ENCODE peak calls at places on chromosomes 12 and 14, in five cellular contexts. Q, A, R, P and Z are unnamed samples.

GRCh38 chr14:63486729-63487128 is 56.4 kb downstream of the PPP2R5E start:
- DNase-seq in Q (no peak), A (no peak), R (no peak), P (no peak), Z (no peak)

GRCh38 chr14:93019367-93019843 is 96.3 kb downstream of the ITPK1 start:
- DNase-seq in Q (peak; percentile 65), A (no peak), R (no peak), P (peak; percentile 42), Z (no peak)

GRCh38 chr14:73610692-73611091 is 1.6 kb upstream of the ACOT6 start:
- DNase-seq in Q (no peak), A (no peak), R (peak; percentile 28), P (no peak), Z (peak; percentile 65)

GRCh38 chr12:112798019-112798760 is 6.6 kb downstream of the RPH3A start:
- DNase-seq in Q (no peak), A (no peak), R (no peak), P (no peak), Z (no peak)

GRCh38 chr12:65566776-65567175 is 257.5 kb upstream of the HMGA2 start:
- DNase-seq in Q (no peak), A (no peak), R (no peak), P (no peak), Z (no peak)

GRCh38 chr12:40634431-40635131 is 57.7 kb upstream of the CNTN1 start:
- DNase-seq in Q (no peak), A (peak; percentile 16), R (no peak), P (no peak), Z (no peak)

GRCh38 chr14:103382375-103382774 is 2.8 kb upstream of the MARK3 start:
- DNase-seq in Q (no peak), A (peak; percentile 92), R (no peak), P (no peak), Z (peak; percentile 93)

GRCh38 chr12:42987216-42987631 is 397.7 kb upstream of the PRICKLE1 start:
- DNase-seq in Q (no peak), A (no peak), R (no peak), P (peak; percentile 6), Z (no peak)

GRCh38 chr14:49950275-49951250 is 57.7 kb downstream of the ARF6 start:
- DNase-seq in Q (no peak), A (peak; percentile 98), R (no peak), P (peak; percentile 79), Z (no peak)

GRCh38 chr12:55930771-55931316 is at the start of gene DGKA:
- DNase-seq in Q (peak; percentile 24), A (peak; percentile 83), R (peak; percentile 52), P (peak; percentile 45), Z (peak; percentile 84)

GRCh38 chr14:96261053-96261452 is 5.0 kb downstream of the BDKRB1 start:
- DNase-seq in Q (no peak), A (no peak), R (no peak), P (peak; percentile 67), Z (no peak)

GRCh38 chr12:26736563-26737486 is 96.2 kb downstream of the ITPR2 start:
- DNase-seq in Q (no peak), A (peak; percentile 65), R (no peak), P (peak; percentile 40), Z (no peak)

GRCh38 chr12:108638141-108638823 is 4.6 kb upstream of the SELPLG start:
- DNase-seq in Q (no peak), A (no peak), R (peak; percentile 91), P (no peak), Z (no peak)

GRCh38 chr12:16914853-16915252 is 308.9 kb upstream of the LMO3 start:
- DNase-seq in Q (no peak), A (no peak), R (no peak), P (no peak), Z (no peak)

GRCh38 chr14:75240781-75241180 is 37.8 kb upstream of the FOS start:
- DNase-seq in Q (no peak), A (no peak), R (no peak), P (no peak), Z (no peak)

GRCh38 chr12:58148405-58148804 is 207.0 kb downstream of the ATP23 start:
- DNase-seq in Q (no peak), A (peak; percentile 84), R (no peak), P (no peak), Z (peak; percentile 67)

GRCh38 chr12:126663304-126664094 is 1598.3 kb downstream of the AACS start:
- DNase-seq in Q (no peak), A (peak; percentile 3), R (peak; percentile 75), P (peak; percentile 11), Z (peak; percentile 30)

GRCh38 chr12:3962661-3963483 is 89.7 kb upstream of the PARP11 start:
- DNase-seq in Q (no peak), A (no peak), R (no peak), P (peak; percentile 17), Z (peak; percentile 33)

GRCh38 chr14:65179918-65180724 is 77.8 kb upstream of the MAX start:
- DNase-seq in Q (peak; percentile 43), A (peak; percentile 98), R (no peak), P (peak; percentile 81), Z (no peak)

GRCh38 chr12:116962197-116962596 is 51.4 kb downstream of the FBXW8 start:
- DNase-seq in Q (no peak), A (no peak), R (peak; percentile 28), P (no peak), Z (no peak)

GRCh38 chr14:52575858-52576257 is 23.2 kb downstream of the GPR137C start:
- DNase-seq in Q (no peak), A (no peak), R (no peak), P (no peak), Z (no peak)

GRCh38 chr14:56334458-56334857 is 216.2 kb downstream of the PELI2 start:
- DNase-seq in Q (no peak), A (no peak), R (no peak), P (no peak), Z (no peak)

GRCh38 chr12:34298176-34298970 is 276.1 kb downstream of the ALG10 start:
- DNase-seq in Q (no peak), A (no peak), R (no peak), P (no peak), Z (no peak)

GRCh38 chr12:34296143-34297041 is 274.1 kb downstream of the ALG10 start:
- DNase-seq in Q (no peak), A (no peak), R (no peak), P (peak; percentile 2), Z (no peak)

GRCh38 chr12:34297790-34298164 is 275.5 kb downstream of the ALG10 start:
- DNase-seq in Q (no peak), A (no peak), R (no peak), P (no peak), Z (no peak)

GRCh38 chr12:34295366-34296142 is 273.3 kb downstream of the ALG10 start:
- DNase-seq in Q (no peak), A (no peak), R (no peak), P (peak; percentile 2), Z (no peak)

GRCh38 chr12:34297126-34297789 is 275.0 kb downstream of the ALG10 start:
- DNase-seq in Q (no peak), A (no peak), R (no peak), P (no peak), Z (no peak)
- H3K9me3 ChIP-seq in Q (no peaks in the 10 kb centered on the region), A (peaks cover 78% of the 10 kb centered on the region), R (no peaks in the 10 kb centered on the region), P (peaks cover 34% of the 10 kb centered on the region), Z (no peaks in the 10 kb centered on the region)

GRCh38 chr14:89188492-89188891 is 228.5 kb downstream of the FOXN3 start:
- DNase-seq in Q (no peak), A (no peak), R (no peak), P (no peak), Z (no peak)

GRCh38 chr14:89184952-89185351 is 232.1 kb downstream of the FOXN3 start:
- DNase-seq in Q (no peak), A (no peak), R (no peak), P (no peak), Z (no peak)

GRCh38 chr14:89187501-89187900 is 229.5 kb downstream of the FOXN3 start:
- DNase-seq in Q (no peak), A (no peak), R (no peak), P (no peak), Z (no peak)

GRCh38 chr14:89186850-89187376 is 230.1 kb downstream of the FOXN3 start:
- DNase-seq in Q (peak; percentile 70), A (no peak), R (no peak), P (peak; percentile 65), Z (no peak)

DNA sequence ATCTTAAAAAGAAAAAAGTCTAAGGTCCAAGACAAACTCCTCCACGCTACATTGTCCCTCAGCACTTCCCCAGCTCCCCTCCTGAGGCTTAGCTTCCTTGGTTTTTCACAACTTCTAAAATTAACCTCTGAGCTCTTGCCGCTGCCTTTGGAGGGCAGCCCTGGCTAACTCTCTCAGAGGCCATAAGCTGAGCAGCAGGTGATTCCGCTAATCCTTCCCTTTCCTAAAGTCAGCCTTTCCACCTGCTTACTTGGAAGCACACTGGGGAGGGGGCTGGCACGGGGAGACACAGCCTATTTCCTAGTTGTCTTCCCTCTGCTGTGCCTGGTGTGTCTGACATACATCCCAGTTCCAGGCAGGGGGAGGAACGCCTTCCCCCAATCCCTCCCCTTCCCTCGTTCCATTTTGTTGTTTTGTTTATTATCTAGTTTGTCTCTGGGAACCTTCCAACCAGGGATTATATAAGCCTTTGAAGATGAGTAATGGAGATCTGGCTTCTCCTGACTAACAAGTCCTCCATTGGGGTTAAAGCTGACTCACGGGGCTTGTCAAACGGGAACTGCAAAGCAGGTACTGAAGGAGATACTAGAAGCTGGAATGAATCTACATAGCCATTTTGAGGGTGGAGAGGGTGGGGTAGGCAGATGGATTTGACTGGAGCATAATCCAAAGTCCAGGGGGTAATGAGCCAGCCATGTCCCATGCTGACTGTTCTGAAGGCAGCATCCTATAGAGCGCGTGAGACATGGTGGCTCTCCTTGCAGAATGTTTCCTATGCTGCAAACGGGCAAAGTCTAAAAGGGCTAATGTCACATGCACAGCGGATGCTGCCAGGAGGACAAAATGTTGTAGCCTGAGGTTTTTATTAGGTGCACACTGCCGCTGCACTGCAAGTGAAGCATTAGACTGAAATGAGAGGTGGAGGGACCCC is 230.8 kb downstream of the FOXN3 start:
- DNase-seq in Q (no peak), A (peak; percentile 74), R (peak; percentile 75), P (no peak), Z (peak; percentile 43)
- H3K4me3 ChIP-seq in Q (no peak overlapping the region), A (no peak overlapping the region), R (peak overlapping the region; percentile 17), P (no peak overlapping the region), Z (no peak overlapping the region)

GRCh38 chr14:35257809-35258208 is 34.4 kb upstream of the PSMA6 start:
- DNase-seq in Q (no peak), A (no peak), R (no peak), P (no peak), Z (no peak)

GRCh38 chr14:35258420-35258819 is 33.8 kb upstream of the PSMA6 start:
- DNase-seq in Q (peak; percentile 34), A (no peak), R (no peak), P (no peak), Z (peak; percentile 43)

DNA sequence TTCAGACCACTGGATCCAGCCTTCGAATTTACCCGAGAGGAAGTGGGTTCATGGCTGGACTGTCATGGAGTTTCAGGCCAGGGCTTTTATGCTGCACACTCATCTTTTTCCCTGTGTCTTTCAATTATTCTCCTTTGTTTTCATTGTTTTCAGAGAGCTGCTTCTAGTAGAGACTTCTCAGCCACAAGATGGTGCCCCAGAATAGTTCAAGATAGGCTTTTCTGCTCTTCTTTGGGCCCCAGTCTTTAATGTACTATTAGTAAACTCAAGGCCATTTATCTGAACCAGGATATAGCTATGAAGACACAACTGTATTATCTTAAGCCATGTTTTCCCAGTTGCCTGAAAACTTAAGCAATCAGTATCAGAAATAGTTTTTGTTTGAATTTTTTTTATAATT is 30.4 kb upstream of the PSMA6 start:
- DNase-seq in Q (no peak), A (no peak), R (no peak), P (no peak), Z (peak; percentile 39)
- TF ChIP-seq CTCF in Q (no peak), A (no peak), R (no peak), P (no peak), Z (no peak)

DNA sequence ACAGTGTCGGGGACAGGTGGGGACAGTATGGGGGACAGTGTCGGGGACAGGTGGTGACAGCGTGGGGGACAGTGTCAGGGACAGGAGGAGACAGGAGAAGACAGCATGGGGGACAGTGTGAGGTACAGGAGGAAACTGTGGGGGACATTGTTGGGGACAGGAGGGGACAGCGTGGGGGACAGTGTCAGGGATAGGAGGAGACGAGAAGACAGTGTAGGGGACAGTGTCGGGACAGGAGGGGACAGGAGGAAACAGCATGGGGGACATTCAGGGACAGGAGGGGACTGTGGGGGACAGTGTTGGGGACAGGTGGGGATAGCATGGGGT is 139.5 kb downstream of the TMEM121 start:
- DNase-seq in Q (no peak), A (no peak), R (no peak), P (no peak), Z (no peak)
- H3K9me3 ChIP-seq in Q (no peaks in the 10 kb centered on the region), A (peaks cover 20% of the 10 kb centered on the region), R (peaks cover under 1% of the 10 kb centered on the region), P (no peaks in the 10 kb centered on the region), Z (no peaks in the 10 kb centered on the region)